ENCODE peak calls at places on chromosomes 5 and 9, in four cellular contexts. D is CD4-positive, CD25-positive, alpha-beta regulatory T cell; R is lower lobe of right lung; F is effector memory CD4-positive, alpha-beta T cell. I is an unnamed sample.
A peak's percentile ranks its signal among the peaks of the same experiment; 100 is the strongest.

GRCh38 chr9:132703336-132703735 is 33.1 kb downstream of the GTF3C4 start:
- DNase-seq in D (no peak), R (no peak), F (no peak), I (no peak)

GRCh38 chr9:81894891-81895290 is 33.3 kb upstream of the SPATA31D4 start:
- DNase-seq in D (no peak), R (no peak), F (no peak), I (no peak)

GRCh38 chr5:120479066-120479465 is 15.0 kb downstream of the PRR16 start:
- DNase-seq in D (no peak), R (no peak), F (no peak), I (no peak)

GRCh38 chr9:2040828-2041227 is 25.7 kb downstream of the SMARCA2 start:
- DNase-seq in D (no peak), R (no peak), F (no peak), I (no peak)

GRCh38 chr5:177496111-177497010 is 1.0 kb downstream of the PDLIM7 start:
- DNase-seq in D (no peak), R (no peak), F (no peak), I (no peak)

GRCh38 chr5:54621742-54622141 is 104.2 kb downstream of the SNX18 start:
- DNase-seq in D (no peak), R (no peak), F (no peak), I (no peak)

GRCh38 chr5:170642776-170643436 is 139.1 kb downstream of the KCNIP1 start:
- DNase-seq in D (no peak), R (no peak), F (no peak), I (no peak)

GRCh38 chr9:120531683-120532300 is 48.2 kb downstream of the CDK5RAP2 start:
- DNase-seq in D (no peak), R (no peak), F (no peak), I (no peak)

GRCh38 chr5:125798311-125798710 is 624.9 kb upstream of the GRAMD2B start:
- DNase-seq in D (no peak), R (no peak), F (no peak), I (no peak)

GRCh38 chr5:133421394-133421793 is 190.9 kb downstream of the FSTL4 start:
- DNase-seq in D (no peak), R (no peak), F (no peak), I (no peak)

GRCh38 chr5:138033275-138033808 is 463 bp upstream of the FAM13B start:
- DNase-seq in D (no peak), R (no peak), F (no peak), I (no peak)

GRCh38 chr9:36793277-36793676 is 220.6 kb downstream of the MELK start:
- DNase-seq in D (no peak), R (no peak), F (no peak), I (no peak)

GRCh38 chr5:32342656-32343055 is 29.9 kb upstream of the MTMR12 start:
- DNase-seq in D (no peak), R (no peak), F (no peak), I (no peak)

GRCh38 chr5:52893105-52893504 is 96.0 kb upstream of the ITGA2 start:
- DNase-seq in D (no peak), R (no peak), F (no peak), I (no peak)

GRCh38 chr5:166127766-166128565 is 2163.5 kb upstream of the WWC1 start:
- DNase-seq in D (no peak), R (no peak), F (no peak), I (no peak)

GRCh38 chr9:79663878-79664277 is 92.1 kb downstream of the TLE4 start:
- DNase-seq in D (no peak), R (no peak), F (no peak), I (no peak)

GRCh38 chr5:123951204-123951977 is 439.4 kb downstream of the CSNK1G3 start:
- DNase-seq in D (no peak), R (no peak), F (no peak), I (no peak)

GRCh38 chr9:98045234-98046160 is 11.0 kb upstream of the NANS start:
- DNase-seq in D (peak; percentile 13), R (no peak), F (peak; percentile 17), I (no peak)

GRCh38 chr5:56279979-56280378 is 46.8 kb upstream of the ANKRD55 start:
- DNase-seq in D (no peak), R (no peak), F (no peak), I (no peak)

GRCh38 chr5:138082033-138082432 is 1.8 kb upstream of the WNT8A start:
- DNase-seq in D (no peak), R (no peak), F (no peak), I (no peak)

GRCh38 chr5:142958933-142959682 is 188.9 kb downstream of the ARHGAP26 start:
- DNase-seq in D (no peak), R (no peak), F (no peak), I (no peak)

GRCh38 chr9:99411479-99412100 is 189.5 kb downstream of the SEC61B start:
- DNase-seq in D (no peak), R (no peak), F (no peak), I (no peak)

GRCh38 chr9:124164800-124165199 is 92.9 kb upstream of the NEK6 start:
- DNase-seq in D (no peak), R (no peak), F (no peak), I (no peak)

GRCh38 chr5:36209664-36210063 is 32.1 kb downstream of the NADK2 start:
- DNase-seq in D (no peak), R (no peak), F (no peak), I (no peak)

GRCh38 chr5:123439616-123440153 is 16.5 kb upstream of the CEP120 start:
- DNase-seq in D (no peak), R (no peak), F (no peak), I (no peak)

GRCh38 chr5:133017964-133018363 is 8.4 kb downstream of the ZCCHC10 start:
- DNase-seq in D (no peak), R (no peak), F (no peak), I (no peak)

GRCh38 chr9:131092548-131093440 is 3.5 kb upstream of the AIF1L start:
- DNase-seq in D (no peak), R (no peak), F (no peak), I (no peak)

GRCh38 chr5:1515921-1516571 is 7.7 kb downstream of the LPCAT1 start:
- DNase-seq in D (no peak), R (no peak), F (no peak), I (no peak)

GRCh38 chr5:116488334-116488733 is 86.3 kb downstream of the SEMA6A start:
- DNase-seq in D (no peak), R (no peak), F (no peak), I (no peak)

GRCh38 chr5:40332945-40333344 is 346.8 kb upstream of the PTGER4 start:
- DNase-seq in D (no peak), R (no peak), F (no peak), I (no peak)

GRCh38 chr9:110031511-110032173 is 176.3 kb downstream of the C9orf152 start:
- DNase-seq in D (no peak), R (no peak), F (no peak), I (no peak)

GRCh38 chr9:77710276-77710675 is 62.2 kb upstream of the GNA14 start:
- DNase-seq in D (no peak), R (no peak), F (no peak), I (no peak)

GRCh38 chr9:99056876-99057664 is 47.8 kb upstream of the TGFBR1 start:
- DNase-seq in D (no peak), R (no peak), F (no peak), I (no peak)

GRCh38 chr9:133333011-133333410 is 3.0 kb downstream of the SURF6 start:
- DNase-seq in D (no peak), R (no peak), F (no peak), I (no peak)

GRCh38 chr9:16406536-16407225 is 463.8 kb downstream of the BNC2 start:
- DNase-seq in D (no peak), R (no peak), F (no peak), I (no peak)

GRCh38 chr5:171155621-171156020 is 153.4 kb upstream of the TLX3 start:
- DNase-seq in D (no peak), R (no peak), F (no peak), I (no peak)

GRCh38 chr9:137665226-137665625 is 46.4 kb downstream of the EHMT1 start:
- DNase-seq in D (no peak), R (no peak), F (no peak), I (no peak)
- H3K27ac ChIP-seq in D (no peak overlapping the region), R (no peak overlapping the region), F (no peak overlapping the region), I (no peak overlapping the region)

GRCh38 chr5:128062172-128062746 is 21.3 kb upstream of the SLC12A2 start:
- DNase-seq in D (no peak), R (no peak), F (no peak), I (no peak)
- H3K27ac ChIP-seq in D (no peak overlapping the region), R (no peak overlapping the region), F (no peak overlapping the region), I (no peak overlapping the region)

GRCh38 chr9:137422668-137423000 is 328 bp downstream of the EXD3 start:
- DNase-seq in D (no peak), R (peak; percentile 63), F (no peak), I (no peak)
- H3K27ac ChIP-seq in D (peak overlapping the region; percentile 5), R (peak overlapping the region; percentile 76), F (no peak overlapping the region), I (peak overlapping the region; percentile 68)

GRCh38 chr5:97127727-97128126 is 14.7 kb downstream of the LIX1 start:
- DNase-seq in D (no peak), R (no peak), F (no peak), I (no peak)
- H3K27ac ChIP-seq in D (no peak overlapping the region), R (no peak overlapping the region), F (no peak overlapping the region), I (no peak overlapping the region)

GRCh38 chr9:137048655-137049543 is 2.9 kb upstream of the NPDC1 start:
- DNase-seq in D (no peak), R (no peak), F (no peak), I (no peak)
- H3K27ac ChIP-seq in D (no peak overlapping the region), R (no peak overlapping the region), F (no peak overlapping the region), I (no peak overlapping the region)

DNA sequence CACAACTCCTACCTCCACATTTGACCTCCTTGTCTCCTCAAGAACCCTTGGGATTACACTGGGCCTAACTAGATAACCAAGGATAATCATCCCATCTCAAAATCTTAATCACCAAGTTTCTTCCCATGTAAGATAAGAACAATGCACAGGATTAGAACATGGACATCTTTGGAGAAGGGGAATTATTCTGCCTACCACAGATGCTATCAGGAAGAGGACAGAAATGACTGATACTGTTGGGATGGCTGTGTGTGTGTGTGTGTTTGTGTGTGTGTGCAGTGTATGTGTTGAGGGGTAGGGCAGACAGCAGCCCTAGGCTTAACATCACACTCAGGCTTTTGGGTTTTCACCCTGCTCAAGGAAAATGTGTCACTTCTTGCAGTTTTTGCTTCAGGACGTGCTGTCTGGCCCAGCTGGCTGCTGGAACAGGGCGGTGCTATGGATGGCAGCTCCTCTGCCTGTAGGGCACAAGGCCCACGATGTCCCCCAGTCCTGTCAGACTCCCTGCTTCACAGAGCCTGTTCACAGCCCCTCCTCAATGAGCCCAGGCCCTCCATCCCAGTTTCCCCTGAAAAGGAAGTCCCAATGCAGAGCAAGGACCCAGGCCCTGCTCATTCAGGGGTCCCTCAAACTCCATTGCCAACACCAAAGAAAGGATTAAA is 7.7 kb downstream of the CA9 start:
- DNase-seq in D (no peak), R (no peak), F (no peak), I (no peak)
- H3K27ac ChIP-seq in D (no peak overlapping the region), R (no peak overlapping the region), F (no peak overlapping the region), I (peak overlapping the region; percentile 72)

I was measured in esophagus squamous epithelium.